ENCODE peak calls at places on chromosomes 6 and 20, in five cellular contexts. L, J, U, P and M are unnamed samples. For H3K36me3 and H3K27me3, the result is how much of the 10 kb centered on the place peaks cover.

GRCh38 chr6:135149376-135149775 is 31.7 kb upstream of the MYB start:
- DNase-seq in L (no peak), J (no peak), U (no peak), P (no peak), M (no peak)

GRCh38 chr20:64010711-64011237 is 25.2 kb upstream of the C20orf204 start:
- DNase-seq in L (no peak), J (no peak), U (no peak), P (no peak), M (no peak)

GRCh38 chr20:48651271-48651670 is 176.5 kb downstream of the PREX1 start:
- DNase-seq in L (no peak), J (no peak), U (no peak), P (no peak), M (no peak)

GRCh38 chr20:44406572-44407100 is 51.1 kb downstream of the HNF4A start:
- DNase-seq in L (no peak), J (no peak), U (no peak), P (no peak), M (peak)

GRCh38 chr6:2081155-2082138 is 164.0 kb downstream of the GMDS start:
- DNase-seq in L (no peak), J (no peak), U (no peak), P (no peak), M (no peak)

GRCh38 chr6:120774275-120774674 is 560.0 kb downstream of the TBC1D32 start:
- DNase-seq in L (no peak), J (no peak), U (no peak), P (peak), M (no peak)

GRCh38 chr6:137933696-137934095 is 66.6 kb downstream of the TNFAIP3 start:
- DNase-seq in L (peak), J (no peak), U (no peak), P (no peak), M (no peak)

GRCh38 chr6:31158863-31159855 is 770 bp downstream of the TCF19 start:
- DNase-seq in L (no peak), J (no peak), U (no peak), P (peak), M (peak)

GRCh38 chr6:112877134-112878100 is 530.3 kb downstream of the RFPL4B start:
- DNase-seq in L (no peak), J (no peak), U (no peak), P (peak), M (no peak)

GRCh38 chr20:10671850-10672578 is 1.8 kb downstream of the JAG1 start:
- DNase-seq in L (peak), J (peak), U (no peak), P (peak), M (peak)

GRCh38 chr20:9989066-9989724 is 45.6 kb upstream of the ANKEF1 start:
- DNase-seq in L (no peak), J (no peak), U (no peak), P (no peak), M (no peak)

GRCh38 chr6:93416575-93417420 is 2.6 kb downstream of the EPHA7 start:
- DNase-seq in L (peak), J (peak), U (no peak), P (peak), M (peak)

GRCh38 chr6:135393289-135393688 is 104.3 kb downstream of the AHI1 start:
- DNase-seq in L (no peak), J (no peak), U (no peak), P (no peak), M (no peak)

GRCh38 chr6:54053893-54054391 is 57.3 kb upstream of the MLIP start:
- DNase-seq in L (no peak), J (peak), U (no peak), P (peak), M (no peak)

GRCh38 chr6:136290406-136291010 is 862 bp upstream of the BCLAF1 start:
- DNase-seq in L (peak), J (peak), U (peak), P (peak), M (peak)

GRCh38 chr6:97160280-97160679 is 122.7 kb downstream of the MMS22L start:
- DNase-seq in L (no peak), J (no peak), U (no peak), P (peak), M (no peak)

GRCh38 chr6:169824021-169824420 is 72.6 kb downstream of the ERMARD start:
- DNase-seq in L (no peak), J (no peak), U (peak), P (no peak), M (no peak)

GRCh38 chr6:129131282-129131681 is 248.3 kb downstream of the LAMA2 start:
- DNase-seq in L (peak), J (no peak), U (no peak), P (no peak), M (no peak)

GRCh38 chr6:167932468-167933276 is 64.8 kb upstream of the KIF25 start:
- DNase-seq in L (no peak), J (no peak), U (peak), P (no peak), M (no peak)
- H3K36me3 ChIP-seq in L (under half), J (under half), U (under half), P (under half), M (under half)

GRCh38 chr20:51481311-51481997 is 61.1 kb downstream of the NFATC2 start:
- DNase-seq in L (peak), J (no peak), U (no peak), P (no peak), M (no peak)
- H3K4me3 ChIP-seq in L (no peak), J (no peak), U (no peak), P (no peak), M (no peak)

GRCh38 chr6:1024587-1024986 is 287.3 kb upstream of the FOXQ1 start:
- DNase-seq in L (no peak), J (no peak), U (no peak), P (peak), M (no peak)

GRCh38 chr6:1025821-1026220 is 286.1 kb upstream of the FOXQ1 start:
- DNase-seq in L (no peak), J (no peak), U (no peak), P (no peak), M (no peak)

GRCh38 chr6:1023229-1023628 is 288.7 kb upstream of the FOXQ1 start:
- DNase-seq in L (no peak), J (no peak), U (no peak), P (no peak), M (no peak)

GRCh38 chr6:1022719-1023118 is 289.2 kb upstream of the FOXQ1 start:
- DNase-seq in L (no peak), J (no peak), U (no peak), P (no peak), M (no peak)

GRCh38 chr6:1024161-1024560 is 287.7 kb upstream of the FOXQ1 start:
- DNase-seq in L (no peak), J (no peak), U (no peak), P (no peak), M (no peak)
- H3K27me3 ChIP-seq in L (under half), J (under half), U (under half), P (under half), M (under half)

GRCh38 chr6:39378175-39378889 is 55.8 kb upstream of the KCNK16 start:
- DNase-seq in L (no peak), J (no peak), U (no peak), P (no peak), M (no peak)

GRCh38 chr6:39377530-39377929 is 55.0 kb upstream of the KCNK16 start:
- DNase-seq in L (peak), J (peak), U (no peak), P (peak), M (peak)

GRCh38 chr6:39379026-39379425 is 56.5 kb upstream of the KCNK16 start:
- DNase-seq in L (no peak), J (no peak), U (no peak), P (no peak), M (no peak)

GRCh38 chr6:39380837-39381534 is 58.5 kb upstream of the KCNK16 start:
- DNase-seq in L (no peak), J (no peak), U (no peak), P (no peak), M (no peak)

DNA sequence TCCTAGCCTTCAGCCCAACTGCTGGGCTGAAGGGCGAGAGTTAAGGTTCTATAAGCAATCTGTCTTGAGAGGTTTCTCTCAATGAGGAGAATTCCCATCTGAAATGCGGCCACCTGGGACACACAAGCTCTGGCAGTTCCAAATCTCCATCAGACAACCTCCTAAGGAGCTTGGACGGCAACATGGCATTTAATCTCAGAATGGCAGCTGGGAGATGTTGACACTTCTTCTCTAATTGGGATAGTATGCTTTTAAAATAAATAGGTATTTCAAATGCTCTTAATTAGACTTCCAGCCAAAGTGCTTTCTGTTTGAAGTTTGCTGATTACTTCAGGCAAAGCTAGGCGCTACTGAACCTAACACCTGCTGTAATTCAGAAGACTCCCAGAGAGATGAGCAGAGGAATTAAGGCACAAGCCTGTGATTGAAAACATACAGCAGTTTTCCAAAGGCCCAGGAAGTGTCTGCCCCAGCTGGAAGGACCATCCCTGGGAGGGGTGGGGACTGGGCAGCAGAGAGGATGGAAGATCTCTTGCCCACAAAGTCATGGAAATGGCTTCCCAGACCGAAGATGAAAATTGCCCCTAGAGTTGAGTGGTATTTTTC is 59.1 kb upstream of the KCNK16 start:
- DNase-seq in L (no peak), J (no peak), U (no peak), P (no peak), M (no peak)
- H3K36me3 ChIP-seq in L (under half), J (under half), U (under half), P (under half), M (under half)

GRCh38 chr6:26362093-26362835 is 2.7 kb upstream of the BTN3A2 start:
- DNase-seq in L (no peak), J (no peak), U (no peak), P (no peak), M (no peak)
- H3K4me3 ChIP-seq in L (no peak), J (no peak), U (no peak), P (no peak), M (no peak)

DNA sequence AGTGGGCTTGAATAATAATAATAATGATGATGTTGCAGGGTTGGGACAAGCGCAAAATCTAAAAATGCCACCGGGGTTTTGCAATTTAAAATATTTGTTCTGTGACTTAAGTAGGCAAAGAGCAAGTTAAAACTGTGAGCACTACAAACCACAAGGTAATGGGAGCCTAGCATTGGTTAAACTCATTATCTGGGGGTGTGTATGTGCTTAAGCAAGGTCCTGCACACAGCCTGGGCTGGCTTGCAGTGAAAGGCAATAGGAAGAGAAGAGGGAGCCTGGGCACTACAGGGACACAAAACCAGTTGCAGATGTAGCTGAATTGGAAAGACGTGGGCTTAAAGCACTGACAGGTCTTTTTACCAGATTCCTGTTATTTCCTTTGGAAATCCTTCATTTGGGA is 11.7 kb downstream of the SIM1 start:
- DNase-seq in L (no peak), J (no peak), U (no peak), P (no peak), M (no peak)
- H3K27me3 ChIP-seq in L (under half), J (half or more), U (half or more), P (half or more), M (half or more)